ENCODE peak calls at places on chromosomes 5 and 9, in nine cellular contexts. One of them, this sample, is unnamed.

GRCh38 chr9:121286973-121287721 is 19.2 kb downstream of the GSN start:
- DNase-seq in HEK293T: peak; percentile 73
- DNase-seq in endothelial cell: peak; percentile 59
- DNase-seq in T-helper 9 cell: no peak
- DNase-seq in stomach: peak; percentile 85
- DNase-seq in GM12878: no peak
- DNase-seq in NCI-H2081: peak; percentile 58
- DNase-seq in GM12892: no peak
- DNase-seq in activated T-helper 1 cell treated with anti-CD3 and anti-CD28 coated beads, Interleukin-2, amount 50 U/mL, for 16 hours: no peak
- DNase-seq in this sample: no peak

GRCh38 chr5:59587489-59588337 is 305.8 kb downstream of the PDE4D start:
- DNase-seq in activated T-helper 1 cell treated with anti-CD3 and anti-CD28 coated beads, Interleukin-2, amount 50 U/mL, for 16 hours: no peak
- DNase-seq in stomach: peak; percentile 47
- DNase-seq in NCI-H2081: peak; percentile 89
- DNase-seq in endothelial cell: peak; percentile 65
- DNase-seq in GM12892: no peak
- DNase-seq in T-helper 9 cell: no peak
- DNase-seq in GM12878: no peak
- DNase-seq in HEK293T: peak; percentile 66
- DNase-seq in this sample: no peak

GRCh38 chr5:150022163-150022540 is 21.6 kb downstream of the HMGXB3 start:
- DNase-seq in stomach: no peak
- DNase-seq in activated T-helper 1 cell treated with anti-CD3 and anti-CD28 coated beads, Interleukin-2, amount 50 U/mL, for 16 hours: no peak
- DNase-seq in T-helper 9 cell: no peak
- DNase-seq in HEK293T: no peak
- DNase-seq in GM12892: no peak
- DNase-seq in GM12878: no peak
- DNase-seq in NCI-H2081: no peak
- DNase-seq in endothelial cell: no peak
- DNase-seq in this sample: no peak

GRCh38 chr9:96015876-96016686 is 140.6 kb downstream of the ERCC6L2 start:
- DNase-seq in GM12892: no peak
- DNase-seq in HEK293T: no peak
- DNase-seq in GM12878: peak; percentile 9
- DNase-seq in endothelial cell: no peak
- DNase-seq in stomach: no peak
- DNase-seq in T-helper 9 cell: no peak
- DNase-seq in NCI-H2081: no peak
- DNase-seq in activated T-helper 1 cell treated with anti-CD3 and anti-CD28 coated beads, Interleukin-2, amount 50 U/mL, for 16 hours: no peak
- DNase-seq in this sample: no peak

GRCh38 chr9:129617167-129617566 is 3.7 kb downstream of the C9orf50 start:
- DNase-seq in activated T-helper 1 cell treated with anti-CD3 and anti-CD28 coated beads, Interleukin-2, amount 50 U/mL, for 16 hours: no peak
- DNase-seq in stomach: no peak
- DNase-seq in T-helper 9 cell: no peak
- DNase-seq in NCI-H2081: no peak
- DNase-seq in GM12878: no peak
- DNase-seq in HEK293T: no peak
- DNase-seq in GM12892: no peak
- DNase-seq in endothelial cell: no peak
- DNase-seq in this sample: no peak

GRCh38 chr5:103475629-103476240 is 86.9 kb downstream of the NUDT12 start:
- DNase-seq in HEK293T: peak; percentile 22
- DNase-seq in activated T-helper 1 cell treated with anti-CD3 and anti-CD28 coated beads, Interleukin-2, amount 50 U/mL, for 16 hours: no peak
- DNase-seq in GM12892: no peak
- DNase-seq in T-helper 9 cell: no peak
- DNase-seq in NCI-H2081: peak; percentile 43
- DNase-seq in stomach: no peak
- DNase-seq in GM12878: no peak
- DNase-seq in endothelial cell: no peak
- DNase-seq in this sample: no peak

GRCh38 chr9:85515021-85515420 is 226.7 kb downstream of the AGTPBP1 start:
- DNase-seq in endothelial cell: no peak
- DNase-seq in GM12878: no peak
- DNase-seq in GM12892: no peak
- DNase-seq in activated T-helper 1 cell treated with anti-CD3 and anti-CD28 coated beads, Interleukin-2, amount 50 U/mL, for 16 hours: no peak
- DNase-seq in NCI-H2081: no peak
- DNase-seq in T-helper 9 cell: no peak
- DNase-seq in stomach: no peak
- DNase-seq in HEK293T: no peak
- DNase-seq in this sample: no peak

GRCh38 chr5:158054388-158055092 is 195.6 kb upstream of the CLINT1 start:
- DNase-seq in GM12878: no peak
- DNase-seq in GM12892: no peak
- DNase-seq in endothelial cell: no peak
- DNase-seq in stomach: no peak
- DNase-seq in HEK293T: peak; percentile 47
- DNase-seq in T-helper 9 cell: no peak
- DNase-seq in activated T-helper 1 cell treated with anti-CD3 and anti-CD28 coated beads, Interleukin-2, amount 50 U/mL, for 16 hours: no peak
- DNase-seq in NCI-H2081: no peak
- DNase-seq in this sample: no peak

GRCh38 chr5:147968855-147969254 is 62.5 kb upstream of the C5orf46 start:
- DNase-seq in T-helper 9 cell: no peak
- DNase-seq in activated T-helper 1 cell treated with anti-CD3 and anti-CD28 coated beads, Interleukin-2, amount 50 U/mL, for 16 hours: no peak
- DNase-seq in GM12892: no peak
- DNase-seq in HEK293T: no peak
- DNase-seq in NCI-H2081: no peak
- DNase-seq in endothelial cell: no peak
- DNase-seq in stomach: no peak
- DNase-seq in GM12878: no peak
- DNase-seq in this sample: no peak

GRCh38 chr5:891837-892389 is 688 bp downstream of the BRD9 start:
- DNase-seq in activated T-helper 1 cell treated with anti-CD3 and anti-CD28 coated beads, Interleukin-2, amount 50 U/mL, for 16 hours: no peak
- DNase-seq in NCI-H2081: peak; percentile 53
- DNase-seq in T-helper 9 cell: no peak
- DNase-seq in GM12892: peak; percentile 52
- DNase-seq in stomach: no peak
- DNase-seq in HEK293T: peak; percentile 36
- DNase-seq in endothelial cell: peak; percentile 30
- DNase-seq in GM12878: no peak
- DNase-seq in this sample: no peak

GRCh38 chr5:115069087-115069968 is 100.4 kb downstream of the TRIM36 start:
- DNase-seq in HEK293T: peak; percentile 47
- DNase-seq in GM12878: peak; percentile 12
- DNase-seq in endothelial cell: peak; percentile 54
- DNase-seq in activated T-helper 1 cell treated with anti-CD3 and anti-CD28 coated beads, Interleukin-2, amount 50 U/mL, for 16 hours: no peak
- DNase-seq in NCI-H2081: peak; percentile 22
- DNase-seq in T-helper 9 cell: no peak
- DNase-seq in stomach: peak; percentile 26
- DNase-seq in GM12892: no peak
- DNase-seq in this sample: no peak

GRCh38 chr9:108704156-108704852 is 151.5 kb downstream of the ACTL7B start:
- DNase-seq in stomach: no peak
- DNase-seq in endothelial cell: no peak
- DNase-seq in GM12878: peak; percentile 4
- DNase-seq in HEK293T: no peak
- DNase-seq in activated T-helper 1 cell treated with anti-CD3 and anti-CD28 coated beads, Interleukin-2, amount 50 U/mL, for 16 hours: no peak
- DNase-seq in NCI-H2081: no peak
- DNase-seq in T-helper 9 cell: no peak
- DNase-seq in GM12892: no peak
- DNase-seq in this sample: no peak

GRCh38 chr9:126228779-126229444 is 97.7 kb upstream of the MVB12B start:
- DNase-seq in endothelial cell: peak; percentile 83
- DNase-seq in GM12878: no peak
- DNase-seq in GM12892: peak; percentile 70
- DNase-seq in T-helper 9 cell: peak; percentile 47
- DNase-seq in NCI-H2081: peak; percentile 81
- DNase-seq in HEK293T: peak; percentile 90
- DNase-seq in stomach: peak; percentile 72
- DNase-seq in activated T-helper 1 cell treated with anti-CD3 and anti-CD28 coated beads, Interleukin-2, amount 50 U/mL, for 16 hours: peak; percentile 35
- DNase-seq in this sample: peak; percentile 66

GRCh38 chr5:98108497-98108896 is 665.0 kb upstream of the RGMB start:
- DNase-seq in NCI-H2081: no peak
- DNase-seq in activated T-helper 1 cell treated with anti-CD3 and anti-CD28 coated beads, Interleukin-2, amount 50 U/mL, for 16 hours: no peak
- DNase-seq in stomach: no peak
- DNase-seq in T-helper 9 cell: no peak
- DNase-seq in HEK293T: no peak
- DNase-seq in GM12892: no peak
- DNase-seq in GM12878: no peak
- DNase-seq in endothelial cell: no peak
- DNase-seq in this sample: no peak

GRCh38 chr9:13728121-13728520 is 448.6 kb upstream of the MPDZ start:
- DNase-seq in NCI-H2081: peak; percentile 32
- DNase-seq in stomach: no peak
- DNase-seq in GM12878: no peak
- DNase-seq in T-helper 9 cell: no peak
- DNase-seq in endothelial cell: no peak
- DNase-seq in GM12892: no peak
- DNase-seq in activated T-helper 1 cell treated with anti-CD3 and anti-CD28 coated beads, Interleukin-2, amount 50 U/mL, for 16 hours: no peak
- DNase-seq in HEK293T: no peak
- DNase-seq in this sample: no peak

GRCh38 chr5:43041669-43042175 is 1.6 kb upstream of the ANXA2R start:
- DNase-seq in T-helper 9 cell: peak; percentile 68
- DNase-seq in activated T-helper 1 cell treated with anti-CD3 and anti-CD28 coated beads, Interleukin-2, amount 50 U/mL, for 16 hours: peak; percentile 46
- DNase-seq in GM12878: no peak
- DNase-seq in NCI-H2081: peak; percentile 84
- DNase-seq in GM12892: no peak
- DNase-seq in HEK293T: no peak
- DNase-seq in endothelial cell: peak; percentile 55
- DNase-seq in stomach: peak; percentile 58
- DNase-seq in this sample: no peak

GRCh38 chr5:173926359-173926758 is 38.2 kb downstream of the CPEB4 start:
- DNase-seq in HEK293T: no peak
- DNase-seq in stomach: no peak
- DNase-seq in activated T-helper 1 cell treated with anti-CD3 and anti-CD28 coated beads, Interleukin-2, amount 50 U/mL, for 16 hours: no peak
- DNase-seq in T-helper 9 cell: no peak
- DNase-seq in endothelial cell: no peak
- DNase-seq in NCI-H2081: peak; percentile 5
- DNase-seq in GM12878: no peak
- DNase-seq in GM12892: no peak
- DNase-seq in this sample: no peak

GRCh38 chr5:56039985-56040384 is 45.2 kb upstream of the IL6ST start:
- DNase-seq in endothelial cell: no peak
- DNase-seq in GM12892: no peak
- DNase-seq in HEK293T: no peak
- DNase-seq in NCI-H2081: no peak
- DNase-seq in activated T-helper 1 cell treated with anti-CD3 and anti-CD28 coated beads, Interleukin-2, amount 50 U/mL, for 16 hours: no peak
- DNase-seq in T-helper 9 cell: no peak
- DNase-seq in stomach: no peak
- DNase-seq in GM12878: no peak
- DNase-seq in this sample: no peak

GRCh38 chr5:75351058-75351926 is 14.3 kb downstream of the HMGCR start:
- DNase-seq in stomach: no peak
- DNase-seq in endothelial cell: no peak
- DNase-seq in GM12878: no peak
- DNase-seq in activated T-helper 1 cell treated with anti-CD3 and anti-CD28 coated beads, Interleukin-2, amount 50 U/mL, for 16 hours: no peak
- DNase-seq in GM12892: no peak
- DNase-seq in HEK293T: no peak
- DNase-seq in T-helper 9 cell: no peak
- DNase-seq in NCI-H2081: no peak
- DNase-seq in this sample: no peak

GRCh38 chr5:88833371-88834107 is 49.4 kb downstream of the MEF2C start:
- DNase-seq in NCI-H2081: peak; percentile 72
- DNase-seq in endothelial cell: no peak
- DNase-seq in GM12892: no peak
- DNase-seq in activated T-helper 1 cell treated with anti-CD3 and anti-CD28 coated beads, Interleukin-2, amount 50 U/mL, for 16 hours: no peak
- DNase-seq in HEK293T: no peak
- DNase-seq in stomach: no peak
- DNase-seq in T-helper 9 cell: no peak
- DNase-seq in GM12878: no peak
- DNase-seq in this sample: peak; percentile 16

GRCh38 chr9:37486616-37487544 is 1.1 kb downstream of the POLR1E start:
- DNase-seq in NCI-H2081: peak; percentile 17
- DNase-seq in activated T-helper 1 cell treated with anti-CD3 and anti-CD28 coated beads, Interleukin-2, amount 50 U/mL, for 16 hours: no peak
- DNase-seq in endothelial cell: no peak
- DNase-seq in stomach: no peak
- DNase-seq in GM12878: no peak
- DNase-seq in GM12892: no peak
- DNase-seq in HEK293T: no peak
- DNase-seq in T-helper 9 cell: no peak
- DNase-seq in this sample: no peak

GRCh38 chr5:56161927-56162326 is 71.2 kb downstream of the ANKRD55 start:
- DNase-seq in NCI-H2081: no peak
- DNase-seq in activated T-helper 1 cell treated with anti-CD3 and anti-CD28 coated beads, Interleukin-2, amount 50 U/mL, for 16 hours: no peak
- DNase-seq in endothelial cell: no peak
- DNase-seq in GM12892: no peak
- DNase-seq in stomach: no peak
- DNase-seq in GM12878: no peak
- DNase-seq in HEK293T: no peak
- DNase-seq in T-helper 9 cell: no peak
- DNase-seq in this sample: no peak